ENCODE peak calls at places on chromosomes 7 and 10, in nine cellular contexts. P is left ventricle myocardium inferior; Q is suprapubic skin; B is IMR-90; O is skeletal muscle cell; I is pancreas; G is kidney; F is HAP-1; E is CD8-positive, alpha-beta T cell. M is an unnamed sample.

GRCh38 chr7:69256634-69257081 is 341.6 kb upstream of the AUTS2 start:
- DNase-seq in F (no peak), I (no peak), O (no peak), B (no peak), G (no peak), Q (peak), P (peak), E (no peak), M (no peak)

GRCh38 chr10:72830625-72831024 is 62.9 kb upstream of the OIT3 start:
- DNase-seq in P (no peak), F (no peak), G (no peak), B (no peak), Q (no peak), I (no peak), E (no peak), O (no peak), M (no peak)

GRCh38 chr7:44145419-44145968 is 4.4 kb upstream of the MYL7 start:
- DNase-seq in I (peak), Q (peak), G (peak), F (no peak), B (no peak), O (no peak), E (peak), P (no peak), M (no peak)

GRCh38 chr10:28127881-28128280 is 129.0 kb upstream of the ODAD2 start:
- DNase-seq in Q (no peak), E (no peak), I (no peak), G (no peak), B (peak), F (no peak), O (no peak), P (no peak), M (no peak)

GRCh38 chr10:63758080-63758479 is 236.9 kb downstream of the REEP3 start:
- DNase-seq in Q (no peak), B (peak), F (no peak), I (no peak), G (no peak), O (no peak), E (no peak), P (no peak), M (peak)

GRCh38 chr7:104795616-104796398 is 218.2 kb upstream of the KMT2E start:
- DNase-seq in B (no peak), Q (no peak), G (no peak), E (no peak), F (no peak), O (no peak), I (no peak), P (no peak), M (peak)

GRCh38 chr7:148185050-148185449 is 405.5 kb upstream of the C7orf33 start:
- DNase-seq in P (no peak), I (no peak), F (no peak), G (no peak), O (no peak), Q (no peak), B (no peak), E (no peak), M (peak)

GRCh38 chr10:49739426-49739825 is 22.7 kb downstream of the OGDHL start:
- DNase-seq in F (no peak), I (no peak), Q (no peak), G (no peak), O (no peak), E (no peak), B (no peak), P (no peak), M (no peak)

GRCh38 chr10:969473-970150 is 18.6 kb upstream of the GTPBP4 start:
- DNase-seq in B (no peak), F (peak), O (no peak), Q (no peak), I (no peak), E (no peak), P (no peak), G (no peak), M (no peak)

GRCh38 chr7:128103498-128104108 is 72.4 kb upstream of the LRRC4 start:
- DNase-seq in B (no peak), I (peak), O (no peak), G (no peak), F (peak), Q (no peak), P (peak), E (no peak), M (peak)

GRCh38 chr10:96047004-96047649 is 3.7 kb downstream of the CCNJ start:
- DNase-seq in P (no peak), I (no peak), F (no peak), E (no peak), G (no peak), O (no peak), Q (no peak), B (no peak), M (no peak)

GRCh38 chr7:83850037-83850619 is 201.2 kb upstream of the SEMA3E start:
- DNase-seq in P (no peak), O (peak), E (no peak), I (no peak), B (no peak), G (no peak), Q (no peak), F (no peak), M (no peak)

GRCh38 chr10:58488921-58489320 is 23.8 kb upstream of the BICC1 start:
- DNase-seq in B (peak), E (no peak), P (no peak), G (no peak), I (no peak), O (no peak), Q (no peak), F (no peak), M (peak)

GRCh38 chr10:87868277-87868676 is 4.9 kb downstream of the PTEN start:
- DNase-seq in B (no peak), G (no peak), Q (no peak), I (no peak), O (no peak), E (no peak), F (no peak), P (no peak), M (no peak)

GRCh38 chr7:65404020-65404419 is 30.4 kb downstream of the ZNF92 start:
- DNase-seq in Q (no peak), O (no peak), F (no peak), P (no peak), B (no peak), E (no peak), I (no peak), G (no peak), M (no peak)

GRCh38 chr10:112801004-112801403 is 149.0 kb upstream of the TCF7L2 start:
- DNase-seq in F (no peak), E (no peak), B (no peak), Q (no peak), I (no peak), G (no peak), O (no peak), P (no peak), M (no peak)

GRCh38 chr7:42605800-42606199 is 306.1 kb downstream of the C7orf25 start:
- DNase-seq in P (no peak), G (no peak), Q (no peak), B (no peak), E (no peak), I (no peak), F (no peak), O (no peak), M (peak)

GRCh38 chr7:151060113-151060415 is 675 bp downstream of the SLC4A2 start:
- DNase-seq in Q (no peak), F (no peak), B (no peak), E (no peak), G (no peak), O (no peak), P (no peak), I (no peak), M (no peak)

GRCh38 chr7:121397832-121398231 is 1.7 kb upstream of the FAM3C start:
- DNase-seq in Q (no peak), F (no peak), I (no peak), B (no peak), E (no peak), O (no peak), G (no peak), P (no peak), M (no peak)

GRCh38 chr7:106840342-106840741 is 24.7 kb upstream of the PIK3CG start:
- DNase-seq in B (peak), P (no peak), Q (no peak), F (no peak), O (peak), G (no peak), E (no peak), I (no peak), M (peak)

GRCh38 chr10:50501899-50502556 is 121.7 kb downstream of the SGMS1 start:
- DNase-seq in G (no peak), P (no peak), F (no peak), E (no peak), B (no peak), I (no peak), Q (no peak), O (no peak), M (peak)

GRCh38 chr10:87613766-87614165 is 45.9 kb upstream of the PAPSS2 start:
- DNase-seq in E (no peak), B (peak), I (no peak), Q (no peak), F (no peak), G (no peak), O (no peak), P (no peak), M (no peak)

DNA sequence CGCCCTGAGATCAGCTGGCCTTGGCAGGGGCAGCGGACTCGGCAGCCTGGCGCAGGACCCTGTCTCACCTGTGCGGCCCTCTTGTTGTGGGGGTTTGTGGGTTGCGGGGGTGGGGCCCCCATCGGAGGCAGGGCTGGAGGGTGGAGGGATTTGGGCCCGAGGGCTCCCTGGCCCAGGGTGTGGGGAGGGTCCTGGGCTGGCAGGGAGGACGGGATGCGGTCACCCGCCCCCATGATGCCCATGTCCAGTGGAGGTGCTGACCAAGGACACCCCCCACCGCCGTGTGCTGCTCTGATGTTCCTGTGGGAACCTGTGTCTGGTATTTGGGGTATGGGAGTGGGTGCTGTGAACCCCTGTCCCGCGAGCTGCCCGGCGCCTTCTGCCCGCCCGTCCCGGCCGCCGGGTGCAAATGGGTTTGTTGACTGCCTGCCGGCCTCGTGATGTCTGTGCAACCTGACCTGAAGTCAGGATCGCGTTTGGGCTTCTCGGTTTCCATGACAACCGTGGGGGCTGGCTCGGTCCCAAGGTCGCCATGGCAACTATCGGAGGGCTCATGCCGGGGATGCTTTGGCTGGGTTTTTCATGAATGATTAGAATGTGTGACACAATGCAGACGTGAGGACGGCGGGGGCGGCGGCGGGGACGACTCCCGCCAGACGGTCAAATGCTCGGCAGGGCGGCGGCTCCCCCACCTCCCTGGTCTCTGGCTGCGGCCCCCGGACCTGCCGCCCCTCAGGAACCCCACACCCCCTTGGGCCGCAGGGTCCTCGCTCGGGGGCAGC is 7.3 kb downstream of the MAFK start:
- DNase-seq in O (peak), P (peak), B (peak), G (peak), F (peak), E (no peak), Q (peak), I (peak), M (peak)
- H3K4me3 ChIP-seq in O (peak), P (peak), B (peak), G (no peak), F (no peak), E (no peak), Q (peak), I (no peak), M (peak)

GRCh38 chr7:112160130-112160770 is 45.9 kb downstream of the DOCK4 start:
- DNase-seq in Q (no peak), E (no peak), G (peak), O (no peak), F (no peak), B (peak), I (no peak), P (no peak), M (peak)
- H3K4me3 ChIP-seq in Q (no peak), E (no peak), G (peak), O (no peak), F (no peak), B (no peak), I (no peak), P (no peak), M (no peak)

GRCh38 chr7:116455009-116455408 is 44.5 kb upstream of the CAV2 start:
- DNase-seq in I (no peak), O (no peak), B (peak), P (no peak), F (no peak), E (no peak), G (no peak), Q (no peak), M (peak)
- H3K4me3 ChIP-seq in I (no peak), O (peak), B (no peak), P (no peak), F (no peak), E (no peak), G (no peak), Q (no peak), M (no peak)

GRCh38 chr7:22784346-22784745 is 38.3 kb downstream of the TOMM7 start:
- DNase-seq in I (no peak), P (no peak), E (no peak), Q (no peak), O (no peak), G (no peak), F (no peak), B (peak), M (peak)

GRCh38 chr7:22782616-22783232 is 39.9 kb downstream of the TOMM7 start:
- DNase-seq in O (no peak), E (peak), P (peak), I (peak), G (no peak), B (peak), Q (no peak), F (peak), M (peak)

GRCh38 chr7:22783421-22783820 is 39.2 kb downstream of the TOMM7 start:
- DNase-seq in Q (no peak), F (no peak), G (no peak), B (peak), O (no peak), P (no peak), I (no peak), E (no peak), M (no peak)

GRCh38 chr7:22779697-22780096 is 43.0 kb downstream of the TOMM7 start:
- DNase-seq in O (no peak), B (peak), I (no peak), Q (no peak), F (no peak), E (no peak), P (no peak), G (no peak), M (no peak)

GRCh38 chr7:22781230-22781711 is 41.4 kb downstream of the TOMM7 start:
- DNase-seq in F (no peak), I (no peak), B (peak), O (peak), E (no peak), G (no peak), P (no peak), Q (no peak), M (peak)
- H3K4me3 ChIP-seq in F (no peak), I (no peak), B (no peak), O (no peak), E (no peak), G (no peak), P (no peak), Q (no peak), M (no peak)

GRCh38 chr7:129777993-129778769 is 166.7 kb downstream of the NRF1 start:
- DNase-seq in I (no peak), P (no peak), G (no peak), E (no peak), F (no peak), B (no peak), Q (no peak), O (no peak), M (no peak)
- H3K4me3 ChIP-seq in I (no peak), P (peak), G (no peak), E (no peak), F (peak), B (no peak), Q (peak), O (no peak), M (no peak)

GRCh38 chr7:157853789-157854065 is 516.9 kb downstream of the DNAJB6 start:
- DNase-seq in P (no peak), Q (no peak), I (no peak), E (no peak), B (no peak), F (no peak), G (no peak), O (no peak), M (no peak)

GRCh38 chr7:157855016-157855415 is 518.2 kb downstream of the DNAJB6 start:
- DNase-seq in F (no peak), I (no peak), G (peak), B (no peak), E (no peak), Q (no peak), P (no peak), O (no peak), M (no peak)

GRCh38 chr7:157854066-157854891 is 517.5 kb downstream of the DNAJB6 start:
- DNase-seq in G (peak), F (no peak), Q (no peak), I (no peak), B (no peak), E (no peak), P (peak), O (no peak), M (no peak)

GRCh38 chr7:157856873-157857577 is 520.2 kb downstream of the DNAJB6 start:
- DNase-seq in Q (no peak), P (peak), B (no peak), E (no peak), F (no peak), G (no peak), O (no peak), I (no peak), M (no peak)

GRCh38 chr7:157855452-157856213 is 518.8 kb downstream of the DNAJB6 start:
- DNase-seq in G (peak), I (no peak), Q (no peak), B (no peak), O (no peak), F (no peak), P (peak), E (no peak), M (no peak)
- H3K4me3 ChIP-seq in G (no peak), I (no peak), Q (no peak), B (no peak), O (no peak), F (no peak), P (no peak), E (no peak), M (no peak)

GRCh38 chr7:1087462-1087809 is 477 bp upstream of the GPER1 start:
- DNase-seq in P (no peak), B (peak), I (no peak), O (no peak), Q (no peak), E (no peak), G (no peak), F (no peak), M (peak)
- H3K4me3 ChIP-seq in P (peak), B (no peak), I (no peak), O (peak), Q (peak), E (no peak), G (peak), F (no peak), M (peak)

GRCh38 chr10:61903184-61903990 is 1.9 kb downstream of the ARID5B start:
- DNase-seq in G (peak), I (peak), Q (peak), F (peak), B (peak), E (peak), O (no peak), P (peak), M (peak)
- H3K4me3 ChIP-seq in G (peak), I (peak), Q (peak), F (peak), B (peak), E (peak), O (peak), P (peak), M (peak)

GRCh38 chr7:152136623-152137022 is 111.1 kb downstream of the GALNT11 start:
- DNase-seq in P (no peak), E (no peak), G (no peak), O (peak), B (peak), I (no peak), F (no peak), Q (no peak), M (peak)
- H3K4me3 ChIP-seq in P (peak), E (no peak), G (no peak), O (no peak), B (no peak), I (no peak), F (no peak), Q (no peak), M (no peak)

DNA sequence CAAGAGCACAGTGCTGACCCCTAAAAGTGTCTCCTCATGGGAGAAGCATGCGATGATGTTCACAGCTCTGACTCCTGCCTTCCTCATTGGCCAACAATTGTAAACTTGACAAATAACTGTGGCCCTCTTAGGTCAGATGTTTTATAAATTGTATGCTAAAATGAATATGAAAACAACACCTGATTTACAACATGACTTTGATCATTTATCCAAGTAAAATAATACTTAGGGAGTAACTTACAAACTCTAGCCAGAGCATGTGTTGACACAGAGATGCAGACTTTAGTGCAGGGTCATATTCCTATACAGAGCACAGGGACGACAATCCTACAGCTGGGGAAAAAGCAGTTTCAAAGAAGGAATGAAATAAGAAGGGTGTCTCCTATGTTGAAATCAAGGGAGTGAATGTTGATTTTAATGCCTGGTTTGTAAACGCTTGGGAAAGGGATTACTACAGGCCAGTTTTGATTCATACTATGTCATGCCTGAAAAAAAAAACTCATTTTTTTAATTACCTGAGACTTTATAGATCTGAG is 391.4 kb upstream of the AKR1E2 start:
- DNase-seq in B (peak), E (no peak), O (no peak), I (no peak), Q (no peak), P (no peak), F (no peak), G (no peak), M (no peak)
- H3K4me3 ChIP-seq in B (no peak), E (no peak), O (no peak), I (no peak), Q (no peak), P (no peak), F (no peak), G (no peak), M (no peak)

M was measured in fibroblast of pulmonary artery.